ENCODE peak calls at places on chromosomes 4 and X, in five cellular contexts. V is hepatic stellate cell, I is A549, F is uterus, X is heart right ventricle. T is an unnamed sample.

GRCh38 chr4:137075586-137075985 is 456.7 kb downstream of the PCDH18 start:
- DNase-seq in X (no peak), V (no peak), I (no peak), F (no peak), T (no peak)

GRCh38 chrX:100931218-100931924 is 2.7 kb upstream of the XKRX start:
- DNase-seq in F (no peak), I (no peak), V (no peak), X (no peak), T (no peak)

GRCh38 chr4:38950734-38951133 is 81.5 kb downstream of the TMEM156 start:
- DNase-seq in I (no peak), F (no peak), V (no peak), X (no peak), T (no peak)

GRCh38 chr4:77599378-77599777 is 6.2 kb upstream of the CXCL13 start:
- DNase-seq in X (no peak), I (peak), F (no peak), V (no peak), T (no peak)

GRCh38 chrX:140439455-140439854 is 65.4 kb downstream of the SOX3 start:
- DNase-seq in X (peak), I (no peak), F (no peak), V (no peak), T (no peak)

GRCh38 chr4:898869-899555 is 33.1 kb downstream of the GAK start:
- DNase-seq in I (no peak), X (peak), F (no peak), V (no peak), T (no peak)

GRCh38 chr4:27894951-27895350 is 1034.3 kb downstream of the STIM2 start:
- DNase-seq in I (no peak), F (no peak), V (no peak), X (no peak), T (no peak)

GRCh38 chr4:53932784-53933183 is 131.6 kb downstream of the CHIC2 start:
- DNase-seq in V (peak), I (no peak), F (no peak), X (no peak), T (no peak)

GRCh38 chr4:56764775-56765174 is 56.7 kb downstream of the SPINK2 start:
- DNase-seq in V (no peak), F (no peak), I (no peak), X (no peak), T (no peak)

T was measured in H54.